ENCODE peak calls at places on chromosomes 4 and X, in ten cellular contexts. One of them, this sample, is unnamed.

GRCh38 chr4:48296330-48296729 is 26.7 kb upstream of the TEC start:
- DNase-seq in endothelial cell: no peak
- DNase-seq in MCF 10A: no peak
- DNase-seq in psoas muscle: no peak
- DNase-seq in upper lobe of left lung: no peak
- DNase-seq in prostate gland: no peak
- DNase-seq in progenitor cell of endocrine pancreas: no peak
- DNase-seq in H1: no peak
- DNase-seq in stomach: no peak
- DNase-seq in spleen: peak; percentile 37
- DNase-seq in this sample: no peak

GRCh38 chrX:50579955-50580354 is 109.3 kb upstream of the DGKK start:
- DNase-seq in progenitor cell of endocrine pancreas: no peak
- DNase-seq in endothelial cell: peak; percentile 39
- DNase-seq in spleen: no peak
- DNase-seq in prostate gland: peak; percentile 5
- DNase-seq in H1: no peak
- DNase-seq in upper lobe of left lung: peak; percentile 29
- DNase-seq in stomach: peak; percentile 34
- DNase-seq in MCF 10A: peak; percentile 79
- DNase-seq in psoas muscle: no peak
- DNase-seq in this sample: peak; percentile 8

GRCh38 chr4:122309988-122310626 is 68.7 kb upstream of the ADAD1 start:
- DNase-seq in psoas muscle: no peak
- DNase-seq in spleen: no peak
- DNase-seq in progenitor cell of endocrine pancreas: no peak
- DNase-seq in endothelial cell: no peak
- DNase-seq in upper lobe of left lung: no peak
- DNase-seq in prostate gland: no peak
- DNase-seq in H1: no peak
- DNase-seq in stomach: no peak
- DNase-seq in MCF 10A: peak; percentile 9
- DNase-seq in this sample: no peak

GRCh38 chrX:153533041-153533565 is 15.7 kb downstream of the ATP2B3 start:
- DNase-seq in progenitor cell of endocrine pancreas: no peak
- DNase-seq in prostate gland: no peak
- DNase-seq in spleen: no peak
- DNase-seq in MCF 10A: no peak
- DNase-seq in endothelial cell: no peak
- DNase-seq in H1: no peak
- DNase-seq in stomach: no peak
- DNase-seq in psoas muscle: no peak
- DNase-seq in upper lobe of left lung: no peak
- DNase-seq in this sample: no peak

GRCh38 chr4:173436149-173436579 is 37.2 kb upstream of the SCRG1 start:
- DNase-seq in endothelial cell: no peak
- DNase-seq in upper lobe of left lung: no peak
- DNase-seq in progenitor cell of endocrine pancreas: no peak
- DNase-seq in prostate gland: no peak
- DNase-seq in spleen: no peak
- DNase-seq in stomach: no peak
- DNase-seq in psoas muscle: no peak
- DNase-seq in H1: no peak
- DNase-seq in MCF 10A: no peak
- DNase-seq in this sample: no peak

GRCh38 chr4:157115613-157116340 is 39.8 kb downstream of the GLRB start:
- DNase-seq in endothelial cell: no peak
- DNase-seq in H1: no peak
- DNase-seq in upper lobe of left lung: no peak
- DNase-seq in stomach: no peak
- DNase-seq in psoas muscle: no peak
- DNase-seq in MCF 10A: peak; percentile 58
- DNase-seq in progenitor cell of endocrine pancreas: no peak
- DNase-seq in prostate gland: no peak
- DNase-seq in spleen: no peak
- DNase-seq in this sample: no peak

GRCh38 chr4:960140-960735 is 13.1 kb downstream of the DGKQ start:
- DNase-seq in psoas muscle: no peak
- DNase-seq in MCF 10A: no peak
- DNase-seq in progenitor cell of endocrine pancreas: no peak
- DNase-seq in endothelial cell: no peak
- DNase-seq in stomach: no peak
- DNase-seq in spleen: peak; percentile 78
- DNase-seq in H1: no peak
- DNase-seq in upper lobe of left lung: no peak
- DNase-seq in prostate gland: no peak
- DNase-seq in this sample: no peak

GRCh38 chr4:183422962-183423653 is 21.3 kb upstream of the CDKN2AIP start:
- DNase-seq in MCF 10A: peak; percentile 66
- DNase-seq in H1: no peak
- DNase-seq in prostate gland: no peak
- DNase-seq in progenitor cell of endocrine pancreas: no peak
- DNase-seq in stomach: no peak
- DNase-seq in psoas muscle: no peak
- DNase-seq in endothelial cell: no peak
- DNase-seq in spleen: no peak
- DNase-seq in upper lobe of left lung: no peak
- DNase-seq in this sample: no peak

GRCh38 chrX:104659037-104659744 is 93.2 kb downstream of the IL1RAPL2 start:
- DNase-seq in prostate gland: peak; percentile 4
- DNase-seq in H1: no peak
- DNase-seq in progenitor cell of endocrine pancreas: no peak
- DNase-seq in MCF 10A: peak; percentile 42
- DNase-seq in upper lobe of left lung: peak; percentile 56
- DNase-seq in psoas muscle: no peak
- DNase-seq in endothelial cell: no peak
- DNase-seq in spleen: no peak
- DNase-seq in stomach: peak; percentile 75
- DNase-seq in this sample: no peak

GRCh38 chrX:132591719-132592275 is 103.0 kb upstream of the MBNL3 start:
- DNase-seq in MCF 10A: no peak
- DNase-seq in H1: no peak
- DNase-seq in psoas muscle: no peak
- DNase-seq in stomach: no peak
- DNase-seq in endothelial cell: no peak
- DNase-seq in prostate gland: no peak
- DNase-seq in spleen: no peak
- DNase-seq in progenitor cell of endocrine pancreas: no peak
- DNase-seq in upper lobe of left lung: no peak
- DNase-seq in this sample: no peak
- TF ChIP-seq CTCF in MCF 10A: no peak
- TF ChIP-seq CTCF in H1: no peak
- TF ChIP-seq CTCF in psoas muscle: no peak
- TF ChIP-seq CTCF in stomach: no peak
- TF ChIP-seq CTCF in endothelial cell: no peak
- TF ChIP-seq CTCF in prostate gland: no peak
- TF ChIP-seq CTCF in spleen: no peak
- TF ChIP-seq CTCF in progenitor cell of endocrine pancreas: no peak
- TF ChIP-seq CTCF in upper lobe of left lung: no peak
- TF ChIP-seq CTCF in this sample: no peak

DNA sequence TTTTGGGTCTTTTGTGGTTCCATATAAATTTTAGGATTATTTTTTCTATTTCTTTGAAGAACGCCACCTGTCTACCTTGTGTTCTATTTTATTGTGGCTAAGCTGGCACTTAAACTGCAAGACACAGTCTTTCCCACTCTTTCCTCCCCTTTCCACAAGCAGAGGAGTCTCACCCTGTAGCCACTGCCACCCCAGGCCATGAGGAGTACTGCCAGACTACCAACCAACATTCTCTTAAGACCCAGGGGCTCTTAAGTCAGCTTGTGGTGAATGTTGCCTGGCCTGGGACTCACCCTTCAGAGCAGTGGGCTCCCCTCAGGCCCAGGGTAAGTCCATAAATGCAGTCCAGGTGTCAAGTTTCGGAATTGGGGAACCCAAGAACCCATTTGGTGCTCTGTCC is 58.0 kb upstream of the FMR1 start:
- DNase-seq in endothelial cell: peak; percentile 3
- DNase-seq in upper lobe of left lung: no peak
- DNase-seq in progenitor cell of endocrine pancreas: no peak
- DNase-seq in spleen: no peak
- DNase-seq in psoas muscle: no peak
- DNase-seq in MCF 10A: no peak
- DNase-seq in H1: no peak
- DNase-seq in prostate gland: no peak
- DNase-seq in stomach: no peak
- DNase-seq in this sample: no peak
- TF ChIP-seq CTCF in endothelial cell: no peak
- TF ChIP-seq CTCF in upper lobe of left lung: no peak
- TF ChIP-seq CTCF in progenitor cell of endocrine pancreas: no peak
- TF ChIP-seq CTCF in spleen: no peak
- TF ChIP-seq CTCF in psoas muscle: no peak
- TF ChIP-seq CTCF in MCF 10A: no peak
- TF ChIP-seq CTCF in H1: peak; percentile 33
- TF ChIP-seq CTCF in prostate gland: no peak
- TF ChIP-seq CTCF in stomach: no peak
- TF ChIP-seq CTCF in this sample: no peak

DNA sequence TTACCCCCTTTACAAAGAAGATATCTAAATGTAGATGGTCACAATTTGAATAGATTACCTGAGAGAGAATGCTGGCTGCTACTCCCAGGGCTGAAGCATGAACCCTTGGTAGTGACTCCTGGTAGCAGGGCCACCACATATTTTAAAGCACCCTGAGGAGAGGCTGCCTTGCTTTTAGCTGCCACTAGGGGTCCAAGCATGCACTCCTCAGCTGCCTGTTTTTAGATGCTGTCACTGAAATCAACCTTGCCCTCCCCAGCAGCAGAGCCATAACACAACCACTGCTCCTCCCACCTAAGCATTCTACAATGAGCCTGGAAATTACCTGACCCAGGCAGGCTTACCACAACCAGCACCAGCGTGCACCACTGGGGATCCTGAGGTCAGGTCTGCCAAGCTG is 850.9 kb downstream of the FAM133A start:
- DNase-seq in MCF 10A: peak; percentile 10
- DNase-seq in spleen: no peak
- DNase-seq in progenitor cell of endocrine pancreas: no peak
- DNase-seq in endothelial cell: no peak
- DNase-seq in stomach: no peak
- DNase-seq in upper lobe of left lung: no peak
- DNase-seq in psoas muscle: no peak
- DNase-seq in H1: no peak
- DNase-seq in prostate gland: no peak
- DNase-seq in this sample: no peak
- TF ChIP-seq CTCF in MCF 10A: peak; percentile 12
- TF ChIP-seq CTCF in spleen: no peak
- TF ChIP-seq CTCF in progenitor cell of endocrine pancreas: no peak
- TF ChIP-seq CTCF in endothelial cell: no peak
- TF ChIP-seq CTCF in stomach: no peak
- TF ChIP-seq CTCF in upper lobe of left lung: no peak
- TF ChIP-seq CTCF in psoas muscle: no peak
- TF ChIP-seq CTCF in H1: peak; percentile 20
- TF ChIP-seq CTCF in prostate gland: no peak
- TF ChIP-seq CTCF in this sample: no peak

GRCh38 chr4:26058537-26058936 is 144.5 kb downstream of the SMIM20 start:
- DNase-seq in progenitor cell of endocrine pancreas: no peak
- DNase-seq in H1: no peak
- DNase-seq in upper lobe of left lung: no peak
- DNase-seq in stomach: peak; percentile 58
- DNase-seq in MCF 10A: peak; percentile 85
- DNase-seq in endothelial cell: no peak
- DNase-seq in psoas muscle: no peak
- DNase-seq in prostate gland: peak; percentile 49
- DNase-seq in spleen: no peak
- DNase-seq in this sample: no peak

GRCh38 chr4:26060286-26060685 is 146.3 kb downstream of the SMIM20 start:
- DNase-seq in upper lobe of left lung: no peak
- DNase-seq in MCF 10A: no peak
- DNase-seq in stomach: no peak
- DNase-seq in progenitor cell of endocrine pancreas: no peak
- DNase-seq in psoas muscle: no peak
- DNase-seq in H1: no peak
- DNase-seq in endothelial cell: no peak
- DNase-seq in spleen: no peak
- DNase-seq in prostate gland: no peak
- DNase-seq in this sample: no peak

GRCh38 chr4:26062221-26062620 is 148.2 kb downstream of the SMIM20 start:
- DNase-seq in progenitor cell of endocrine pancreas: no peak
- DNase-seq in psoas muscle: no peak
- DNase-seq in endothelial cell: no peak
- DNase-seq in spleen: no peak
- DNase-seq in H1: no peak
- DNase-seq in MCF 10A: no peak
- DNase-seq in prostate gland: no peak
- DNase-seq in upper lobe of left lung: no peak
- DNase-seq in stomach: no peak
- DNase-seq in this sample: no peak

GRCh38 chr4:26059391-26060154 is 145.6 kb downstream of the SMIM20 start:
- DNase-seq in spleen: no peak
- DNase-seq in endothelial cell: no peak
- DNase-seq in progenitor cell of endocrine pancreas: no peak
- DNase-seq in stomach: no peak
- DNase-seq in MCF 10A: no peak
- DNase-seq in psoas muscle: no peak
- DNase-seq in upper lobe of left lung: no peak
- DNase-seq in H1: no peak
- DNase-seq in prostate gland: no peak
- DNase-seq in this sample: no peak

GRCh38 chr4:26061248-26061986 is 147.4 kb downstream of the SMIM20 start:
- DNase-seq in upper lobe of left lung: peak; percentile 56
- DNase-seq in stomach: no peak
- DNase-seq in H1: peak; percentile 53
- DNase-seq in MCF 10A: peak; percentile 78
- DNase-seq in endothelial cell: peak; percentile 16
- DNase-seq in prostate gland: no peak
- DNase-seq in spleen: no peak
- DNase-seq in progenitor cell of endocrine pancreas: no peak
- DNase-seq in psoas muscle: no peak
- DNase-seq in this sample: no peak
- TF ChIP-seq CTCF in upper lobe of left lung: peak; percentile 58
- TF ChIP-seq CTCF in stomach: no peak
- TF ChIP-seq CTCF in H1: peak; percentile 77
- TF ChIP-seq CTCF in MCF 10A: peak; percentile 61
- TF ChIP-seq CTCF in endothelial cell: peak; percentile 54
- TF ChIP-seq CTCF in prostate gland: peak; percentile 46
- TF ChIP-seq CTCF in spleen: peak; percentile 34
- TF ChIP-seq CTCF in progenitor cell of endocrine pancreas: peak; percentile 61
- TF ChIP-seq CTCF in psoas muscle: peak; percentile 30
- TF ChIP-seq CTCF in this sample: peak; percentile 42

DNA sequence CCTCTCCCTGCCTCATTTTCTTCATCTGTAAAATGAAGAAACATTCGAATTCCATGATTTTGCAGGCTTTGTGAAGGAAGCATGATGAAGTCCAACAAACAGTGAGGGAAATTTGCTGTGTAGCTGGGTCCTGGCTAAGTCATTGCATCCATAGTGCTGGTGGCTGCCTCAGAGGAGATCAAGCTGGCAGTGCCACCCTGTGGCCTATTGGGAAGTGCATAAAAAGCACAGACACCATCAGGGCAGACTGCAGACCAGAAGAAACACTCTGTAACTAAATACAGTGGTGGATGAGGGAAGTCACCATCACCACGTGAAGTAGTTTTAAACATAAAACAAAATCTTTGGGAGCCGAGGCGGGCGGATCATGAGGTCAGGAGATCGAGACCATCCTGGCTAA is 40.7 kb upstream of the DDX3X start:
- DNase-seq in upper lobe of left lung: no peak
- DNase-seq in progenitor cell of endocrine pancreas: no peak
- DNase-seq in MCF 10A: peak; percentile 33
- DNase-seq in H1: peak; percentile 46
- DNase-seq in endothelial cell: no peak
- DNase-seq in spleen: no peak
- DNase-seq in stomach: no peak
- DNase-seq in prostate gland: no peak
- DNase-seq in psoas muscle: peak; percentile 14
- DNase-seq in this sample: no peak
- TF ChIP-seq CTCF in upper lobe of left lung: no peak
- TF ChIP-seq CTCF in progenitor cell of endocrine pancreas: no peak
- TF ChIP-seq CTCF in MCF 10A: no peak
- TF ChIP-seq CTCF in H1: peak; percentile 44
- TF ChIP-seq CTCF in endothelial cell: no peak
- TF ChIP-seq CTCF in spleen: no peak
- TF ChIP-seq CTCF in stomach: no peak
- TF ChIP-seq CTCF in prostate gland: no peak
- TF ChIP-seq CTCF in psoas muscle: no peak
- TF ChIP-seq CTCF in this sample: peak; percentile 2